ENCODE peak calls at places on chromosome 9, in seven cellular contexts. G is stimulated activated CD4-positive, alpha-beta T cell treated with anti-CD3 and anti-CD28 coated beads, Interleukin-15, amount 100 ng/mL, for 24 hours; X is astrocyte; S is CD4-positive, CD25-positive, alpha-beta regulatory T cell; W is A172; D is activated CD4-positive, alpha-beta memory T cell treated with anti-CD3 and anti-CD28 coated beads, Interleukin-2, amount 10 ng/mL, durations not matched to agents 7 days and 5 days; L is GM23248. T is an unnamed sample.

GRCh38 chr9:38393128-38393809 is 767 bp downstream of the ALDH1B1 start:
- DNase-seq in X (no peak), L (peak), W (no peak), G (peak), S (no peak), D (no peak), T (no peak)

GRCh38 chr9:94881946-94882345 is 155.4 kb downstream of the AOPEP start:
- DNase-seq in L (no peak), D (no peak), W (no peak), X (no peak), S (no peak), G (no peak), T (no peak)

GRCh38 chr9:353077-353476 is 138.4 kb downstream of the DOCK8 start:
- DNase-seq in G (no peak), W (no peak), L (no peak), X (no peak), S (no peak), D (no peak), T (no peak)

GRCh38 chr9:120104771-120105170 is 475.2 kb downstream of the CDK5RAP2 start:
- DNase-seq in L (peak), D (no peak), X (no peak), S (no peak), W (no peak), G (no peak), T (no peak)

GRCh38 chr9:122827759-122828090 is 663 bp downstream of the PDCL start:
- DNase-seq in D (no peak), S (no peak), L (peak), G (no peak), W (peak), X (peak), T (no peak)

GRCh38 chr9:126781717-126782388 is 23.0 kb upstream of the ZBTB43 start:
- DNase-seq in S (peak), D (peak), L (peak), W (peak), G (peak), X (peak), T (peak)

GRCh38 chr9:136997830-136998234 is 1.5 kb upstream of the CLIC3 start:
- DNase-seq in D (peak), G (no peak), S (no peak), L (no peak), X (no peak), W (peak), T (no peak)

GRCh38 chr9:91835632-91836031 is 114.4 kb downstream of the ROR2 start:
- DNase-seq in W (no peak), L (no peak), S (no peak), X (no peak), D (no peak), G (no peak), T (no peak)

GRCh38 chr9:88197781-88198345 is 59.6 kb upstream of the SPATA31C2 start:
- DNase-seq in D (no peak), X (peak), G (no peak), W (peak), S (no peak), L (peak), T (no peak)

GRCh38 chr9:109974918-109975276 is 194.9 kb downstream of the PALM2AKAP2 start:
- DNase-seq in X (no peak), W (no peak), G (no peak), L (no peak), S (no peak), D (no peak), T (no peak)

GRCh38 chr9:81305561-81306182 is 383.7 kb downstream of the TLE1 start:
- DNase-seq in X (no peak), G (no peak), S (no peak), W (no peak), L (no peak), D (no peak), T (peak)

GRCh38 chr9:37486256-37486615 is 488 bp downstream of the POLR1E start:
- DNase-seq in L (no peak), G (no peak), D (no peak), X (no peak), S (no peak), W (no peak), T (no peak)

GRCh38 chr9:27442464-27442863 is 81.6 kb upstream of the IFNK start:
- DNase-seq in D (no peak), X (no peak), L (no peak), W (no peak), S (no peak), G (no peak), T (no peak)

GRCh38 chr9:73269430-73270101 is 117.9 kb downstream of the ANXA1 start:
- DNase-seq in W (peak), X (peak), L (peak), S (no peak), G (no peak), D (no peak), T (peak)

GRCh38 chr9:98502976-98503325 is 205.8 kb downstream of the GABBR2 start:
- DNase-seq in L (peak), X (peak), G (no peak), S (no peak), D (no peak), W (no peak), T (no peak)

GRCh38 chr9:14052346-14052745 is 261.6 kb downstream of the NFIB start:
- DNase-seq in X (no peak), D (no peak), G (no peak), S (no peak), W (no peak), L (no peak), T (no peak)

GRCh38 chr9:109821711-109822110 is 41.7 kb downstream of the PALM2AKAP2 start:
- DNase-seq in X (peak), S (no peak), G (no peak), D (no peak), W (no peak), L (no peak), T (no peak)

GRCh38 chr9:98610711-98611110 is 98.0 kb downstream of the GABBR2 start:
- DNase-seq in W (no peak), G (no peak), S (no peak), X (no peak), L (no peak), D (no peak), T (no peak)

GRCh38 chr9:29806941-29807625 is 2233.8 kb upstream of the C9orf72 start:
- DNase-seq in S (no peak), D (no peak), L (no peak), G (no peak), W (peak), X (peak), T (no peak)

GRCh38 chr9:103928452-103928851 is 165.7 kb upstream of the SMC2 start:
- DNase-seq in S (no peak), D (no peak), W (no peak), X (no peak), L (no peak), G (no peak), T (no peak)